ENCODE peak calls at places on chromosomes 12 and 14, in seven cellular contexts. U, H, S, C, F, L and R are unnamed samples.

GRCh38 chr12:16307843-16308475 is 30.5 kb upstream of the SLC15A5 start:
- DNase-seq in F (no peak), S (no peak), H (no peak), C (no peak), L (no peak), U (no peak), R (no peak)

GRCh38 chr12:69410571-69410970 is 51.0 kb downstream of the YEATS4 start:
- DNase-seq in L (no peak), S (no peak), C (no peak), F (no peak), H (no peak), U (no peak), R (no peak)

GRCh38 chr12:109910969-109911348 is 10.9 kb downstream of the TCHP start:
- DNase-seq in F (peak), U (peak), L (peak), S (peak), H (peak), C (peak), R (peak)

GRCh38 chr14:59565112-59565511 is 11.5 kb downstream of the CCDC175 start:
- DNase-seq in F (no peak), U (peak), L (no peak), H (peak), C (no peak), S (no peak), R (no peak)

GRCh38 chr12:80107221-80107620 is 7.9 kb downstream of the OTOGL start:
- DNase-seq in U (peak), C (no peak), L (peak), H (no peak), F (no peak), S (no peak), R (no peak)

GRCh38 chr12:15168279-15168678 is 52.9 kb downstream of the RERG start:
- DNase-seq in F (no peak), H (no peak), L (no peak), S (no peak), C (no peak), U (no peak), R (no peak)

GRCh38 chr12:33605776-33606175 is 166.2 kb upstream of the SYT10 start:
- DNase-seq in U (no peak), C (no peak), L (peak), S (peak), F (peak), H (peak), R (peak)

GRCh38 chr12:122978507-122978955 is 1.9 kb upstream of the ARL6IP4 start:
- DNase-seq in C (no peak), S (no peak), U (no peak), H (no peak), L (no peak), F (no peak), R (no peak)

GRCh38 chr14:52355016-52355430 is 40.9 kb downstream of the PTGER2 start:
- DNase-seq in F (no peak), U (peak), S (no peak), H (peak), L (peak), C (no peak), R (no peak)

GRCh38 chr12:24795699-24796385 is 153.1 kb downstream of the BCAT1 start:
- DNase-seq in S (no peak), C (no peak), U (no peak), F (no peak), H (no peak), L (no peak), R (no peak)

GRCh38 chr12:24360907-24361306 is 411.4 kb upstream of the SOX5 start:
- DNase-seq in C (no peak), L (no peak), S (no peak), H (no peak), F (peak), U (peak), R (no peak)

GRCh38 chr14:75452324-75452723 is 24.5 kb downstream of the JDP2 start:
- DNase-seq in S (no peak), F (no peak), C (no peak), L (no peak), U (no peak), H (no peak), R (no peak)

GRCh38 chr12:131755305-131756113 is 44.6 kb downstream of the SFSWAP start:
- DNase-seq in L (peak), H (peak), C (no peak), S (peak), F (peak), U (no peak), R (peak)

GRCh38 chr12:108633534-108634224 is at the start of gene SELPLG:
- DNase-seq in H (no peak), L (no peak), S (no peak), C (no peak), F (no peak), U (no peak), R (no peak)

GRCh38 chr12:123091756-123092155 is 59.1 kb downstream of the PITPNM2 start:
- DNase-seq in F (no peak), C (no peak), U (no peak), S (no peak), H (no peak), L (no peak), R (no peak)

GRCh38 chr14:90675399-90675798 is 140.8 kb downstream of the TTC7B start:
- DNase-seq in S (no peak), U (peak), F (no peak), C (no peak), L (peak), H (peak), R (no peak)

GRCh38 chr12:26406813-26407212 is 211.4 kb downstream of the SSPN start:
- DNase-seq in U (no peak), C (no peak), S (no peak), L (no peak), F (no peak), H (no peak), R (no peak)

GRCh38 chr12:69642531-69642930 is 31.8 kb upstream of the LRRC10 start:
- DNase-seq in L (no peak), F (no peak), C (no peak), H (no peak), U (no peak), S (no peak), R (no peak)

GRCh38 chr12:2172040-2172439 is 119.3 kb downstream of the CACNA1C start:
- DNase-seq in H (no peak), C (no peak), F (no peak), S (no peak), L (no peak), U (no peak), R (no peak)

GRCh38 chr14:24398943-24399801 is at the start of gene NYNRIN:
- DNase-seq in U (peak), C (no peak), F (no peak), L (peak), H (no peak), S (peak), R (peak)

GRCh38 chr14:94598506-94598815 is 13.7 kb upstream of the SERPINA3 start:
- DNase-seq in C (no peak), F (no peak), S (no peak), H (no peak), U (no peak), L (no peak), R (no peak)

GRCh38 chr14:61742383-61742782 is 19.8 kb upstream of the SNAPC1 start:
- DNase-seq in C (no peak), L (no peak), S (no peak), U (no peak), F (no peak), H (no peak), R (no peak)

GRCh38 chr12:117836999-117837736 is 131.6 kb downstream of the KSR2 start:
- DNase-seq in F (peak), L (peak), C (peak), U (peak), H (peak), S (peak), R (peak)

GRCh38 chr12:25585021-25585523 is 32.0 kb upstream of the LMNTD1 start:
- DNase-seq in C (no peak), U (peak), L (peak), S (no peak), F (no peak), H (no peak), R (no peak)

GRCh38 chr12:118185602-118186397 is 49.9 kb downstream of the PEBP1 start:
- DNase-seq in L (no peak), S (no peak), U (no peak), H (no peak), C (no peak), F (no peak), R (no peak)

GRCh38 chr14:95432152-95433093 is 84.0 kb downstream of the SYNE3 start:
- DNase-seq in H (peak), S (peak), C (no peak), U (peak), L (peak), F (peak), R (peak)

GRCh38 chr14:59391388-59391787 is 73.8 kb downstream of the GPR135 start:
- DNase-seq in S (no peak), F (no peak), H (no peak), C (no peak), U (no peak), L (no peak), R (no peak)

GRCh38 chr12:3931721-3932120 is 58.5 kb upstream of the PARP11 start:
- DNase-seq in C (no peak), L (no peak), S (no peak), H (no peak), F (no peak), U (no peak), R (no peak)

GRCh38 chr14:32209471-32209870 is 6.4 kb upstream of the RNU6-8 start:
- DNase-seq in C (no peak), H (no peak), S (no peak), U (no peak), F (no peak), L (no peak), R (no peak)

GRCh38 chr14:99609245-99610117 is 5.5 kb upstream of the CCDC85C start:
- DNase-seq in U (no peak), L (no peak), S (no peak), H (peak), C (no peak), F (peak), R (no peak)

GRCh38 chr14:106436310-106436905 is 910.0 kb downstream of the TMEM121 start:
- DNase-seq in C (no peak), S (peak), U (no peak), H (no peak), L (peak), F (no peak), R (peak)

GRCh38 chr12:30508205-30508967 is 187.3 kb downstream of the IPO8 start:
- DNase-seq in H (no peak), S (peak), U (no peak), L (no peak), C (no peak), F (peak), R (no peak)

GRCh38 chr14:77752266-77752665 is 8.7 kb downstream of the SNW1 start:
- DNase-seq in U (no peak), L (no peak), F (no peak), C (no peak), S (no peak), H (no peak), R (no peak)

GRCh38 chr12:48899651-48900050 is 25.6 kb downstream of the FKBP11 start:
- DNase-seq in L (no peak), F (no peak), C (no peak), S (no peak), H (no peak), U (no peak), R (no peak)

GRCh38 chr12:1595026-1595561 is 713 bp upstream of the FBXL14 start:
- DNase-seq in S (no peak), U (no peak), F (no peak), C (no peak), L (peak), H (no peak), R (no peak)

GRCh38 chr14:64475585-64476273 is 10.4 kb downstream of the AKAP5 start:
- DNase-seq in S (no peak), H (no peak), C (no peak), L (no peak), U (no peak), F (peak), R (no peak)

GRCh38 chr14:64474041-64474440 is 8.7 kb downstream of the AKAP5 start:
- DNase-seq in S (no peak), L (no peak), F (no peak), C (no peak), U (no peak), H (no peak), R (no peak)

GRCh38 chr14:64474698-64475097 is 9.4 kb downstream of the AKAP5 start:
- DNase-seq in C (no peak), H (no peak), L (no peak), F (no peak), U (no peak), S (no peak), R (no peak)

GRCh38 chr14:64476438-64476837 is 11.1 kb downstream of the AKAP5 start:
- DNase-seq in F (no peak), S (no peak), C (no peak), L (no peak), H (no peak), U (no peak), R (no peak)

GRCh38 chr14:64478634-64479250 is 13.4 kb downstream of the AKAP5 start:
- DNase-seq in L (peak), S (no peak), C (no peak), F (no peak), H (peak), U (peak), R (no peak)
- TF ChIP-seq EZH2 in L (no peak), S (no peak), C (no peak), F (no peak), H (no peak), U (no peak), R (no peak)

GRCh38 chr12:105931762-105932587 is 206.8 kb downstream of the NUAK1 start:
- DNase-seq in F (no peak), S (no peak), C (no peak), U (no peak), L (no peak), H (no peak), R (no peak)

GRCh38 chr12:105927553-105927952 is 211.2 kb downstream of the NUAK1 start:
- DNase-seq in U (no peak), L (no peak), F (no peak), H (no peak), S (no peak), C (no peak), R (no peak)

GRCh38 chr12:105931104-105931503 is 207.7 kb downstream of the NUAK1 start:
- DNase-seq in H (no peak), C (no peak), F (no peak), S (no peak), L (no peak), U (no peak), R (no peak)

GRCh38 chr12:105930612-105931011 is 208.1 kb downstream of the NUAK1 start:
- DNase-seq in U (no peak), L (no peak), C (no peak), S (no peak), H (no peak), F (no peak), R (peak)

DNA sequence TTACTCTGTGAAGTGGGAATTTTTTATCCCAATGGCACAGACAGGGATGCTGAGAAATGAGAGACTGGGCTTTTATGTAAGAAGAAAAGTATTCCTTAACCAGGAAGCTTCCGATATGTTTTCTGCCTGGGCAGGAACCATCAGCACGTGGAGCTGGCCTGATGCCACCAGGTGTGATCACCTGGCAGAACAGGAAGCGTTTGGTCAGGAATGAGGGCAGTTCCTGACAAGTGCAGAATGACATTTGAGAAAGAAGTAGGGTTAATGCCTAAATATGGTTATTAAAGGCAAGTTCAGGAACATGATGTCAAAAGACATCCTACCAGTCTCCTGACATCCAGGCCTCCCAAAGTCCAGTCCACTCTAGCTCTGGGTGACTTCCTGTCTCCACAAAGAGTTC is 210.3 kb downstream of the NUAK1 start:
- DNase-seq in L (no peak), F (no peak), S (no peak), C (no peak), U (no peak), H (peak), R (no peak)
- H3K4me2 ChIP-seq in L (no peak), F (no peak), S (no peak), C (no peak), U (no peak), H (no peak), R (no peak)

DNA sequence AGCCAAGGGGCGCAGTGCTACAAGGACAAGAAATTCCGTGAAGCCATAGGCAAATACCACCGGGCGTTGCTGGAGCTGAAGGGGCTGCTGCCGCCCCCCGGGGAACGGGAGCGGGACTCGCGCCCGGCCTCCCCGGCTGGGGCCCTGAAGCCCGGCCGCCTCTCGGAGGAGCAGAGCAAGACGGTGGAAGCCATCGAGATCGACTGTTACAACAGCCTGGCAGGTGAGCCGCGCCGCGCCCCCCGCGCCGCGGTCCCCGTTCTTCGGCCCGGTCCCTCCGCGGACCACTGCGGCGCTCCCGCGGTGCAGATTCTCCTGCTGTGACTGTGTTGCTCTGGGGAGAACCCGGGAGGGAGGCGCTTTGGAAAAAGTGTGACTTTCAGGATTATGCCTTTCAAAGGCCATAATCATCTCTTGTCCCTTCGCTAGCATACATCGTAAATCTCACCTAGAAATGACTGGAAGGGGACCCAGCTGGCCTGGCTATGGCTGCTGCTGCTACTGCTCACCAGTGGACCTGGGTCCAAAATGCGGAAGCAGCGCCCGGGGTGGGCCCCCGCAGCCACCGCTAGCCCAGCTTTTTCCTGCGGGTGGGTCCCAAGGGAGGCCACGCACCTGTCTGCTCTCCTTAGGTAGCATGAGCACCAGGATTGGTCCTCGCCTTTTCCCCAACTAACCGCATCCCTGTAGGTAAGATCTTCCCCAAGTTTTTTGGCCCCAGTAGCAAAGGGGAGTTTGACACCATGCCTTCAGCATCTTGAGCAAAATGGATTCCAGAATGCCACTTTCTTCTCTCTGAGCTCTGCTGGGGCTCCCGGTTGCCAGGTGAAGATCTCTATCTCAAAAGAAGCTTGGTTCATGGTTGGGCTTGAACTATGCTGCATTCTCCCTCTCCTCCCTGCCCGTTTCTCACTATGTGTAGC is 858 bp downstream of the TTC9 start:
- DNase-seq in H (no peak), L (peak), F (no peak), C (no peak), U (no peak), S (no peak), R (peak)
- TF ChIP-seq EZH2 in H (no peak), L (peak), F (no peak), C (no peak), U (peak), S (no peak), R (no peak)

GRCh38 chr12:11727133-11727664 is 77.7 kb downstream of the ETV6 start:
- DNase-seq in L (no peak), S (no peak), C (no peak), F (peak), U (no peak), H (no peak), R (no peak)
- H3K4me2 ChIP-seq in L (no peak), S (no peak), C (no peak), F (peak), U (no peak), H (no peak), R (no peak)

GRCh38 chr12:53937099-53937498 is 1.5 kb upstream of the HOXC13 start:
- DNase-seq in F (no peak), L (no peak), S (no peak), U (no peak), H (no peak), C (no peak), R (no peak)

GRCh38 chr12:53939141-53940108 is 794 bp downstream of the HOXC13 start:
- DNase-seq in H (peak), F (peak), C (no peak), U (no peak), L (peak), S (no peak), R (peak)

GRCh38 chr12:53937596-53938275 is 895 bp upstream of the HOXC13 start:
- DNase-seq in L (no peak), U (no peak), C (no peak), F (no peak), H (no peak), S (no peak), R (no peak)

GRCh38 chr12:53940448-53941014 is 1.9 kb downstream of the HOXC13 start:
- DNase-seq in H (peak), S (no peak), F (no peak), U (no peak), C (no peak), L (no peak), R (peak)

GRCh38 chr12:53938276-53939140 is at the start of gene HOXC13:
- DNase-seq in L (peak), H (peak), S (peak), C (peak), F (peak), U (no peak), R (peak)
- TF ChIP-seq EZH2 in L (no peak), H (no peak), S (no peak), C (no peak), F (no peak), U (peak), R (peak)